ENCODE peak calls at places on chromosomes 2 and 18, in nine cellular contexts. T is stomach, R is adrenal gland, H is thyroid gland, C is uterus, M is esophagus squamous epithelium, W is prostate gland, N is breast epithelium, D is IMR-90. G is an unnamed sample.

GRCh38 chr2:133063792-133064191 is 393.8 kb upstream of the LYPD1 start:
- DNase-seq in N (no peak), H (no peak), C (no peak), D (peak; percentile 72), R (no peak), W (no peak), T (no peak), M (no peak), G (no peak)

GRCh38 chr2:177633111-177633510 is 240.5 kb downstream of the AGPS start:
- DNase-seq in T (no peak), D (no peak), N (no peak), H (no peak), M (no peak), C (no peak), R (no peak), W (no peak), G (no peak)

GRCh38 chr2:119225084-119225864 is 1.6 kb downstream of the STEAP3 start:
- DNase-seq in T (peak; percentile 75), M (no peak), H (peak; percentile 22), N (no peak), R (no peak), C (no peak), D (peak; percentile 32), W (no peak), G (no peak)

GRCh38 chr2:111715987-111716900 is 167.7 kb downstream of the ANAPC1 start:
- DNase-seq in C (no peak), T (no peak), R (no peak), W (no peak), N (no peak), H (no peak), D (no peak), M (no peak), G (no peak)

GRCh38 chr2:208311954-208312353 is 45.9 kb downstream of the PIKFYVE start:
- DNase-seq in M (no peak), R (no peak), T (no peak), W (no peak), C (no peak), D (peak; percentile 25), H (no peak), N (no peak), G (no peak)

GRCh38 chr18:39960545-39960944 is 1994.5 kb upstream of the PIK3C3 start:
- DNase-seq in R (no peak), D (peak; percentile 21), C (no peak), W (no peak), H (no peak), M (no peak), N (no peak), T (no peak), G (no peak)

GRCh38 chr2:26024260-26024659 is 9.6 kb upstream of the RAB10 start:
- DNase-seq in M (no peak), C (no peak), R (no peak), D (no peak), H (no peak), W (no peak), N (no peak), T (no peak), G (no peak)

GRCh38 chr2:50596521-50596920 is 435.4 kb downstream of the NRXN1 start:
- DNase-seq in W (no peak), M (no peak), T (no peak), N (no peak), D (no peak), C (no peak), R (no peak), H (no peak), G (no peak)

GRCh38 chr2:239791727-239792648 is 233.2 kb downstream of the NDUFA10 start:
- DNase-seq in N (peak; percentile 43), M (no peak), C (no peak), D (no peak), W (no peak), R (peak; percentile 27), H (no peak), T (peak; percentile 20), G (no peak)

GRCh38 chr2:190506666-190507065 is 27.9 kb downstream of the NEMP2 start:
- DNase-seq in T (no peak), D (no peak), N (no peak), R (no peak), W (no peak), M (no peak), H (no peak), C (no peak), G (no peak)

DNA sequence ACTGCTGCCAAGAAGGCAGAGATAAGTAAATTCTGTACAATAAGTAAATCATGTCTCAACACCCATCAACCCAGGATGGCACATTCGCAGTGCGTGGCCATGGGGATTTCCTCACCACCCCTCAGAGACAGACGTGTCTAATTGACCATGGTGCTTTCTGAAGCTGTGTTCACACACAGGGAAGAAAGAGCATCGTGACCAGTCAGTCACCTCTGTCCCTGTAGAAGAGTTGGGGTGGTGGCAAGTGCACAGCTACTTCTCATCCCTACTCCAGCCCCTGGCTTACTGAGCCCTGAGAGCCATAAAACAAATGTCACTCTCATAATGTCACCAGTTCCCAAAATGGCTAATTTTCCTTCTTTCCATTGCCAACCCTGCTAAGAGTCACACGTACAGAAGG is 31.3 kb upstream of the MLPH start:
- DNase-seq in W (no peak), C (peak; percentile 11), H (no peak), M (no peak), N (no peak), D (no peak), R (no peak), T (no peak), G (peak; percentile 52)
- H3K4me3 ChIP-seq in W (no peak overlapping the region), C (no peak overlapping the region), H (no peak overlapping the region), M (no peak overlapping the region), N (no peak overlapping the region), D (no peak overlapping the region), R (no peak overlapping the region), T (no peak overlapping the region), G (no peak overlapping the region)

GRCh38 chr2:129224022-129224421 is 755.4 kb upstream of the RAB6C start:
- DNase-seq in H (no peak), C (no peak), N (no peak), D (no peak), R (no peak), T (no peak), M (no peak), W (no peak), G (no peak)

GRCh38 chr2:129229196-129229595 is 750.3 kb upstream of the RAB6C start:
- DNase-seq in N (no peak), W (no peak), C (no peak), H (no peak), D (no peak), R (no peak), M (no peak), T (no peak), G (no peak)

GRCh38 chr2:129229830-129230441 is 749.5 kb upstream of the RAB6C start:
- DNase-seq in M (no peak), H (no peak), D (no peak), N (no peak), C (no peak), T (no peak), W (no peak), R (no peak), G (no peak)

DNA sequence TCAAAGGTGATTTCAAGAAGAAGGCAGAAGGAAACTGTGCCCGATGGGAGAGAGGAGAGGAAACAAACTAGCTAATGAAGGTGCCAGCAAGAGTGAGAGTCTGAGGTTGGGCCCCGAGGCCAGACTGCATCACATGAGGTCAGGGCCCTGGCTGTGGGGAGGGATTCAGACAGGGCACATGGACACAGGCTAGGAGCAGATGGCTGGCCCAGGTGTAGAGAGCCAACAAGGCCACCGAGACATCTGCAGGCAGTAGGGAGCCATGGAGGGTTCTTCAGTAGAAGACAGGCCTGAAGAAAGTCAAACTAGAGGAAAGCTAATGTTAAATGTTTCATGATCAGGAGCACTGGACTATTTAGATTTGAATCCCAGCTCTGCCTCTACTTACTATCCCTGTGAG is 755.0 kb upstream of the RAB6C start:
- DNase-seq in M (no peak), H (no peak), C (no peak), N (no peak), W (no peak), D (no peak), R (no peak), T (no peak), G (no peak)
- TF ChIP-seq POLR2A in M (no peak), H (no peak), C (no peak), N (no peak), W (no peak), D (no peak), R (no peak), T (no peak), G (no peak)

GRCh38 chr18:11963991-11964484 is 17.3 kb upstream of the IMPA2 start:
- DNase-seq in M (no peak), W (no peak), H (no peak), T (no peak), N (no peak), C (peak; percentile 38), R (no peak), D (peak; percentile 79), G (no peak)
- TF ChIP-seq CTCF in M (peak; percentile 7), W (no peak), H (no peak), T (no peak), N (no peak), C (no peak), R (no peak), D (peak; percentile 46), G (no peak)

DNA sequence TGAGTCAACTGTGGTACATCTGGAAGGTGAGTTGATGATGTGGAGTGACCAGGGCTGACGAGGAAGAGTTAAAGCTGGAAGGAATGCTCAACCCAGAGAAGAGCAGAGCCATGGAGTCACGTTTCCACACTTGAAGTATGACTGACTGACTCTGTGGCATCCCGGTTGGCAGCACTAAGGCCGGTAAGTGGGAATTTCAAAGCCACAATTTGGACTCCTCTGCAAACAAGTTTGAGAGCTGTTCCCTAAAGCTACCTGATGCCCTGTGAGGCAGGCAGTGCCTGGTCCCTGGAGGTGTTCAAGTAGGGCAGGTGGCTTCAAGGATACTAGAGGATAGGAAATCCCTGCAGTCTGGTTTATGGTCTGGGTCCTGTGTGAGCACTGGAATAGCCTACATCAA is 69.3 kb upstream of the ITGB6 start:
- DNase-seq in H (peak; percentile 91), R (no peak), T (no peak), W (no peak), N (no peak), D (no peak), C (peak; percentile 22), M (no peak), G (no peak)
- H3K4me3 ChIP-seq in H (no peak overlapping the region), R (peak overlapping the region; percentile 33), T (peak overlapping the region; percentile 42), W (peak overlapping the region; percentile 39), N (peak overlapping the region; percentile 57), D (peak overlapping the region; percentile 43), C (peak overlapping the region; percentile 35), M (peak overlapping the region; percentile 46), G (no peak overlapping the region)

GRCh38 chr2:179266271-179266670 is 1.6 kb upstream of the SESTD1 start:
- DNase-seq in R (no peak), H (no peak), N (no peak), C (no peak), D (no peak), W (no peak), T (no peak), M (no peak), G (no peak)

GRCh38 chr2:179263460-179264237 is 983 bp downstream of the SESTD1 start:
- DNase-seq in M (peak; percentile 5), N (peak; percentile 59), C (peak; percentile 33), H (peak; percentile 37), W (no peak), T (peak; percentile 44), D (peak; percentile 57), R (peak; percentile 66), G (peak; percentile 49)

GRCh38 chr2:179263015-179263414 is 1.6 kb downstream of the SESTD1 start:
- DNase-seq in D (peak; percentile 74), N (no peak), R (no peak), H (no peak), W (no peak), C (no peak), M (no peak), T (no peak), G (no peak)

GRCh38 chr2:179265082-179265575 is 497 bp upstream of the SESTD1 start:
- DNase-seq in D (peak; percentile 66), C (no peak), T (no peak), W (no peak), N (no peak), R (no peak), H (no peak), M (no peak), G (no peak)

GRCh38 chr2:179264238-179265081 is at the start of gene SESTD1:
- DNase-seq in D (peak; percentile 7), M (no peak), N (peak; percentile 73), H (peak; percentile 52), C (peak; percentile 43), T (peak; percentile 67), W (peak; percentile 28), R (peak; percentile 73), G (peak; percentile 47)
- TF ChIP-seq POLR2A in D (no peak), M (peak; percentile 40), N (no peak), H (no peak), C (peak; percentile 79), T (no peak), W (peak; percentile 56), R (no peak), G (no peak)